ENCODE peak calls at places on chromosome 1, in five cellular contexts. G is aorta, H is epithelial cell of esophagus, V is NCI-H1436 treated with DMSO at 0.1 percent for 48 hours, W is Right ventricle myocardium superior. A is an unnamed sample.

GRCh38 chr1:71621785-71622184 is 541.0 kb upstream of the ZRANB2 start:
- DNase-seq in G (no peak), H (peak), V (no peak), W (no peak), A (no peak)

GRCh38 chr1:63669151-63669961 is 76.1 kb downstream of the PGM1 start:
- DNase-seq in G (no peak), H (peak), V (no peak), W (no peak), A (no peak)

GRCh38 chr1:64312431-64312830 is 109.0 kb downstream of the UBE2U start:
- DNase-seq in G (no peak), H (no peak), V (no peak), W (no peak), A (no peak)

GRCh38 chr1:7771673-7772299 is 690 bp downstream of the VAMP3 start:
- DNase-seq in G (no peak), H (peak), V (no peak), W (no peak), A (no peak)

GRCh38 chr1:121519042-121519755 is 334.4 kb downstream of the SRGAP2C start:
- DNase-seq in G (peak), H (peak), V (no peak), W (peak), A (peak)

GRCh38 chr1:79040424-79041089 is 34.0 kb upstream of the ADGRL4 start:
- DNase-seq in G (no peak), H (no peak), V (no peak), W (no peak), A (no peak)

GRCh38 chr1:186761358-186761757 is 67.4 kb upstream of the PLA2G4A start:
- DNase-seq in G (no peak), H (no peak), V (no peak), W (no peak), A (no peak)

GRCh38 chr1:228938248-228938891 is 203.1 kb downstream of the RHOU start:
- DNase-seq in G (peak), H (no peak), V (no peak), W (no peak), A (peak)

GRCh38 chr1:203663294-203663693 is 36.7 kb downstream of the ATP2B4 start:
- DNase-seq in G (no peak), H (peak), V (no peak), W (no peak), A (no peak)

GRCh38 chr1:150683914-150684313 is 13.0 kb downstream of the GOLPH3L start:
- DNase-seq in G (no peak), H (no peak), V (no peak), W (no peak), A (no peak)

GRCh38 chr1:205967555-205968335 is 24.5 kb upstream of the SLC26A9 start:
- DNase-seq in G (no peak), H (peak), V (no peak), W (no peak), A (no peak)

GRCh38 chr1:220876511-220877347 is 2.5 kb upstream of the HLX start:
- DNase-seq in G (peak), H (no peak), V (no peak), W (peak), A (no peak)

GRCh38 chr1:236235116-236235515 is 46.6 kb downstream of the ERO1B start:
- DNase-seq in G (no peak), H (no peak), V (no peak), W (no peak), A (no peak)

A was measured in NK-92 treated with Interleukin-12 subunit alpha and Interleukin-12 subunit beta, amount 100 ng/mL, for 24 hours.